ENCODE peak calls at places on chromosome 12, in eight cellular contexts. H, W, I, S, M, G, T and V are unnamed samples.

GRCh38 chr12:3700861-3701260 is 52.0 kb downstream of the CRACR2A start:
- DNase-seq in M (no peak), W (no peak), I (peak; percentile 63), S (peak; percentile 16), G (no peak), T (no peak), H (peak; percentile 76), V (no peak)

GRCh38 chr12:116121453-116121871 is 156.0 kb downstream of the MED13L start:
- DNase-seq in I (peak; percentile 64), M (no peak), S (peak; percentile 37), W (no peak), H (peak; percentile 80), G (no peak), T (no peak), V (no peak)

GRCh38 chr12:15978431-15978950 is 67.4 kb downstream of the DERA start:
- DNase-seq in H (peak; percentile 77), G (no peak), M (no peak), T (no peak), W (no peak), S (peak; percentile 88), I (peak; percentile 61), V (no peak)

GRCh38 chr12:63845726-63846125 is 1.2 kb downstream of the SRGAP1 start:
- DNase-seq in H (peak; percentile 67), G (no peak), M (no peak), I (peak; percentile 38), W (no peak), T (no peak), S (peak; percentile 34), V (no peak)

GRCh38 chr12:16593546-16593945 is 12.4 kb downstream of the LMO3 start:
- DNase-seq in M (no peak), H (no peak), G (no peak), T (no peak), W (no peak), I (no peak), S (no peak), V (no peak)

GRCh38 chr12:28941248-28941647 is 207.8 kb upstream of the FAR2 start:
- DNase-seq in G (no peak), W (no peak), I (no peak), S (peak; percentile 38), T (no peak), H (peak; percentile 60), M (no peak), V (no peak)

GRCh38 chr12:109811624-109811995 is 21.6 kb downstream of the TRPV4 start:
- DNase-seq in W (no peak), G (peak; percentile 7), H (no peak), I (no peak), S (no peak), T (no peak), M (no peak), V (no peak)

GRCh38 chr12:59452259-59452658 is 143.6 kb upstream of the SLC16A7 start:
- DNase-seq in S (peak; percentile 80), I (peak; percentile 64), W (no peak), T (no peak), G (no peak), M (no peak), H (peak; percentile 86), V (no peak)

GRCh38 chr12:111413442-111414086 is 7.8 kb downstream of the SH2B3 start:
- DNase-seq in I (peak; percentile 60), T (peak; percentile 71), H (peak; percentile 76), W (no peak), G (no peak), S (peak; percentile 71), M (no peak), V (no peak)

GRCh38 chr12:132081423-132081822 is 62.7 kb downstream of the DDX51 start:
- DNase-seq in T (no peak), S (no peak), H (no peak), I (no peak), G (no peak), M (no peak), W (no peak), V (no peak)

GRCh38 chr12:69987453-69988102 is 162.6 kb downstream of the MYRFL start:
- DNase-seq in I (peak; percentile 97), G (no peak), T (no peak), W (no peak), S (peak; percentile 99), H (peak; percentile 96), M (no peak), V (no peak)

GRCh38 chr12:53791735-53792326 is 40.1 kb upstream of the CISTR start:
- DNase-seq in G (no peak), T (no peak), S (no peak), W (no peak), I (no peak), M (no peak), H (peak; percentile 24), V (no peak)

GRCh38 chr12:21483531-21483930 is 17.9 kb downstream of the RECQL start:
- DNase-seq in H (no peak), I (no peak), S (no peak), M (no peak), T (no peak), W (no peak), G (no peak), V (no peak)

GRCh38 chr12:112151766-112152541 is 26.6 kb downstream of the TRAFD1 start:
- DNase-seq in W (no peak), T (no peak), G (no peak), S (no peak), H (no peak), I (no peak), M (no peak), V (no peak)

GRCh38 chr12:52022841-52023181 is 16.1 kb downstream of the TAMALIN start:
- DNase-seq in T (no peak), S (no peak), W (no peak), H (no peak), M (no peak), I (no peak), G (no peak), V (no peak)

GRCh38 chr12:29054790-29055663 is 94.1 kb upstream of the FAR2 start:
- DNase-seq in S (peak; percentile 13), M (no peak), I (peak; percentile 33), T (no peak), W (no peak), H (no peak), G (no peak), V (no peak)

GRCh38 chr12:72296389-72296788 is 24.2 kb downstream of the TRHDE start:
- DNase-seq in H (peak; percentile 13), T (peak; percentile 43), S (peak; percentile 93), M (no peak), W (no peak), G (no peak), I (no peak), V (no peak)

GRCh38 chr12:121130866-121131373 is 1.8 kb upstream of the P2RX7 start:
- DNase-seq in I (no peak), S (no peak), M (no peak), T (no peak), W (no peak), H (no peak), G (no peak), V (no peak)

GRCh38 chr12:121131941-121132341 is 735 bp upstream of the P2RX7 start:
- DNase-seq in M (no peak), T (no peak), I (no peak), G (no peak), W (no peak), H (no peak), S (no peak), V (no peak)

GRCh38 chr12:121135320-121135719 is 2.6 kb downstream of the P2RX7 start:
- DNase-seq in W (no peak), T (no peak), S (no peak), I (no peak), H (no peak), M (no peak), G (no peak), V (no peak)

GRCh38 chr12:121133838-121134237 is 1.2 kb downstream of the P2RX7 start:
- DNase-seq in T (no peak), W (no peak), G (no peak), M (no peak), I (no peak), H (no peak), S (no peak), V (no peak)

GRCh38 chr12:121132601-121133481 is at the start of gene P2RX7:
- DNase-seq in T (peak; percentile 89), G (peak; percentile 91), I (peak; percentile 63), W (peak; percentile 95), H (peak; percentile 38), M (peak; percentile 67), S (peak; percentile 26), V (peak; percentile 38)
- TF ChIP-seq CTCF in T (no peak), G (no peak), I (no peak), W (no peak), H (peak; percentile 12), M (no peak), S (no peak), V (no peak)

DNA sequence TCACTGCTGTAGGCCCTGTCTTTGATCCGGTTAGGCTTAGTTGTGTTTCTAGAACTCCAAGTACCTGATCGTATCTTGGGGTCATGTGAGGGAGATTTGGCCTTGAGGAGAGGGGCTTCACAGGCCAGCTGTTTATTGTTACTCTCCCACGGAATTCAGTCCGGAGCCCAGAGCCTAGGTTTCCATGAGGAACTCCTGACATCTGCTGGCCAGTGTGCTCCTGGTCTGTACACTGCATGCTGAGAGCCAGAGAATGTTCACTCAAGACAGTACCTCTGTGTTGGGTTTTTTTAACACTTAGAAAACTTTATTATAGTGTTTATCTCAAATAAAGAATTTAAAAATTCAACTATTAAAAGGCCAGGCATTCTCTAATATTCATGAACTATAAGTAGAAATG is 341.0 kb upstream of the TMEM132C start:
- DNase-seq in T (no peak), I (no peak), M (no peak), H (peak; percentile 1), G (no peak), S (peak; percentile 14), W (peak; percentile 38), V (no peak)
- TF ChIP-seq CTCF in T (no peak), I (no peak), M (no peak), H (no peak), G (peak; percentile 17), S (peak; percentile 54), W (peak; percentile 61), V (no peak)

GRCh38 chr12:32265920-32266319 is 133.4 kb upstream of the FGD4 start:
- DNase-seq in H (peak; percentile 13), T (no peak), M (no peak), S (no peak), I (no peak), G (no peak), W (no peak), V (no peak)

GRCh38 chr12:32264995-32265394 is 134.4 kb upstream of the FGD4 start:
- DNase-seq in S (no peak), W (no peak), T (no peak), G (no peak), I (peak; percentile 17), H (peak; percentile 32), M (no peak), V (peak; percentile 31)

GRCh38 chr12:32257695-32258496 is 141.5 kb upstream of the FGD4 start:
- DNase-seq in I (no peak), G (no peak), S (no peak), T (no peak), H (no peak), W (no peak), M (no peak), V (no peak)

GRCh38 chr12:32265461-32265860 is 133.9 kb upstream of the FGD4 start:
- DNase-seq in W (no peak), M (no peak), T (no peak), H (no peak), I (no peak), G (no peak), S (no peak), V (no peak)

GRCh38 chr12:32261638-32262037 is 137.7 kb upstream of the FGD4 start:
- DNase-seq in S (no peak), I (peak; percentile 19), G (no peak), M (no peak), W (no peak), H (no peak), T (no peak), V (no peak)
- TF ChIP-seq CTCF in S (no peak), I (peak; percentile 19), G (no peak), M (no peak), W (no peak), H (no peak), T (no peak), V (no peak)

GRCh38 chr12:2011641-2012607 is 7.7 kb upstream of the DCP1B start:
- DNase-seq in G (no peak), T (no peak), H (no peak), M (no peak), S (no peak), W (no peak), I (no peak), V (no peak)
- TF ChIP-seq CTCF in G (no peak), T (no peak), H (no peak), M (no peak), S (no peak), W (no peak), I (no peak), V (no peak)